ENCODE peak calls at places on chromosomes 4 and X, in four cellular contexts. C, H, Q and O are unnamed samples. For H3K4me1, the result is how much of the 10 kb centered on the place peaks cover.

GRCh38 chrX:125096469-125096868 is 223.2 kb upstream of the TEX13C start:
- DNase-seq in C (no peak), H (no peak), Q (no peak), O (no peak)

GRCh38 chrX:53262918-53263394 is 18.4 kb downstream of the IQSEC2 start:
- DNase-seq in C (peak), H (no peak), Q (no peak), O (no peak)

GRCh38 chr4:121726642-121727268 is 30.0 kb upstream of the ANXA5 start:
- DNase-seq in Q (peak), C (no peak), H (peak), O (peak)

GRCh38 chrX:17403231-17403691 is 28.3 kb downstream of the NHS start:
- DNase-seq in Q (no peak), H (no peak), C (no peak), O (peak)

GRCh38 chr4:70829492-70829891 is 10.2 kb downstream of the GRSF1 start:
- DNase-seq in Q (no peak), H (no peak), C (no peak), O (no peak)

GRCh38 chr4:139142097-139142496 is 34.9 kb downstream of the ELF2 start:
- DNase-seq in H (no peak), C (no peak), Q (no peak), O (no peak)

GRCh38 chr4:94892051-94892450 is 134.3 kb downstream of the BMPR1B start:
- DNase-seq in C (no peak), Q (no peak), H (no peak), O (peak)

GRCh38 chrX:150649096-150649870 is 43.9 kb upstream of the MTMR1 start:
- DNase-seq in H (no peak), C (no peak), Q (no peak), O (no peak)

GRCh38 chr4:55947254-55947882 is 1.4 kb upstream of the CEP135 start:
- DNase-seq in Q (no peak), C (no peak), H (no peak), O (no peak)

GRCh38 chr4:87033902-87034301 is 99.1 kb downstream of the AFF1 start:
- DNase-seq in C (no peak), Q (no peak), H (no peak), O (no peak)
- H3K4me1 ChIP-seq in C (under half), Q (half or more), H (under half), O (under half)

GRCh38 chr4:7817877-7818675 is 121.6 kb downstream of the AFAP1 start:
- DNase-seq in C (no peak), H (no peak), Q (peak), O (no peak)
- H3K4me1 ChIP-seq in C (under half), H (under half), Q (under half), O (under half)

GRCh38 chr4:87077834-87078585 is 142.4 kb downstream of the KLHL8 start:
- DNase-seq in Q (no peak), H (no peak), C (no peak), O (no peak)
- H3K4me1 ChIP-seq in Q (under half), H (under half), C (under half), O (under half)

DNA sequence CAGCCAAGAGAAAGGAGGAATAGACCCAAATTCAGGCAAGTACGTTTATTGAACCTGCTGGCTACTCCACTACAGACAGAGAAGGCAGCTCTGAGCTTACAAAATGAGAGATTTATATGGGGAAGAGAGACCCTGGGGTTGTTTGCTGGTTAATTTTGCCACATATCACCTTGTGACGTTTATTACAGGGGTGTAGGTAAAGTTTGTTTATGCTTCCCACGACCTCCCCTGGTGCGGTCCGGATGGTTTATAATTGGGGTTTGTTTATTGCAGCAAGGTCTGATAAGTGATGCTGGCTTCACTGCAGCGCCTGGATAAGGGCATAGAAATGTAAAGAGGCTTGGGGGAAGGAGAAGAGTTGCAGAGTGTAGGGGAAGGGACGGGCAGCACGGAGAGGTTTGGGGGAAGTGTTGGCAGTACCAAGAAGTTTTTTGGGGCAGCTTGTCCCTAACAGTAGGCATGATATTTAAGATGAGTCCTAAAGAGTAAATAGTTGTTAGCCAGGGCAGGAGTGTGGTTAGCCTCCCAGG is 12.6 kb downstream of the BEX1 start:
- DNase-seq in H (no peak), C (no peak), Q (no peak), O (no peak)
- H3K4me1 ChIP-seq in H (under half), C (under half), Q (under half), O (under half)

DNA sequence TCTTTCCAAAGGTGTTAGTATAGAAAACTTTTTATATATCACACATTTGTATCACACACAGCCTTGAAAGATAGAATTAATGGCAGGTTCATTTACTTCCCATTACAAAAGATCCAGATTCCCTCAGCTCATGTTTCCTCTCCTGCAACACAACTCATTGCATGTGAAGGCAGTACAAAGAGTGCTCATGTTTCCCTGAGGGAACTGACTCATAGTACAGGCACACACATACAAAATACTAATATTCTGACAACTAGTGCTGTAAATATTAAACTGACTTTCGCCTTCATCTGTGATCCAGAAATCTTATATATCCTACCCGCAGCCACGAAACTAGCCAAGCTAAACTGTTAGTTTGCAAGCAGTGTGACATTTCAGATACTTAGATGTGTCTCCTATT is 819.8 kb upstream of the PCDH7 start:
- DNase-seq in Q (no peak), C (no peak), H (no peak), O (peak)
- H3K4me1 ChIP-seq in Q (under half), C (under half), H (under half), O (under half)

GRCh38 chr4:158824425-158825274 is 55.8 kb downstream of the FNIP2 start:
- DNase-seq in Q (peak), C (no peak), H (no peak), O (peak)

GRCh38 chr4:158826882-158827281 is 58.1 kb downstream of the FNIP2 start:
- DNase-seq in C (peak), H (no peak), Q (no peak), O (peak)

GRCh38 chr4:158827475-158828085 is 58.8 kb downstream of the FNIP2 start:
- DNase-seq in C (no peak), Q (peak), H (no peak), O (no peak)

GRCh38 chr4:158826057-158826456 is 57.2 kb downstream of the FNIP2 start:
- DNase-seq in Q (peak), H (no peak), C (no peak), O (no peak)

DNA sequence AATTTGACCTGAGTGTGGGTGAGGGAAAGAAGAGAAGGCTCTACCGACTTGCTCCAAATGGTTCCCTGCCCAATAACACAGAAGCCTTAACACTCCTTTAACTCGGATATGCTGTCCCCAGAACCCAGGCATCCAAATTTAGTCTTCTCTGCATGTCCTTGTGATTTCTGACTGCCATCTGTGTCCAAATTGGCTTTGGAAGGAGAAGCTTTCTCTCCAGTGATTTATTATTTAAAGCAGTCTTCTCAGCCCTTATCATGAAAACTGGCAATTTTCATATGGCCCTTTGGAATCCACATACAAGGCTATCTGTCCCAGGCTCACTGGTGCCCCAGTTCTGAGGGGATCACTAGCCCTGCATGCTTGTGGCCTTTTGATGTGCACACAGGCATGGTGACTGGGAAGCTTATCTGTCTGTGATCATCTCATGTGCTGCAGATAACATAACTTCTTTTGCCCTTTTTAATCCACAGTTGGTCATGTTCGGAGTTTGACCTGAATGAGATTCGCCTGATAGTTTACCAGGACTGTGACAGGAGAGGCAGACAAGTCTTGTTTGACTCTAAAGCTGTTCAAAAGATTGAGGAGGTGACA is 56.7 kb downstream of the FNIP2 start:
- DNase-seq in Q (no peak), C (no peak), H (no peak), O (no peak)
- H3K4me1 ChIP-seq in Q (half or more), C (under half), H (under half), O (under half)

GRCh38 chr4:108051343-108051742 is 61.7 kb downstream of the HADH start:
- DNase-seq in C (no peak), H (no peak), Q (no peak), O (no peak)
- H3K4me1 ChIP-seq in C (under half), H (under half), Q (under half), O (under half)

DNA sequence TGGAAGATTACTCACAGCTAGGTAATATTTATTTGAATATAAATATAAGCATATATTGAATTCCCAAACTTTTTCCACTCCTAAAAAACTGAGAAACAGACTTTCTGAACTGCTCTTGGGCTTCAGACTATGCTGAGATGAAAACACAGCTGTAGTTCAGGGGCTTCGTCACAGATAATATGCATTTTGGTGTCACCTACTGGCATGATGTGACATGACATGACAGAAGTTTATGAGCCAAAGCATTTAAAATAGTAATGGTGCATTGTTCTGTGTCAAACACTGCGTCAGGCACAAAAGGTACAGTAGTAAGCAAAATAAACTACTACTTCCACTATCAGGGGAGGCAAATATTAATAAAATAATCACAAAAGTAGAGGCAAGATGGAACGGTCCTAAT is 171.3 kb downstream of the BTC start:
- DNase-seq in Q (peak), H (peak), C (no peak), O (no peak)
- H3K4me1 ChIP-seq in Q (under half), H (under half), C (under half), O (under half)

DNA sequence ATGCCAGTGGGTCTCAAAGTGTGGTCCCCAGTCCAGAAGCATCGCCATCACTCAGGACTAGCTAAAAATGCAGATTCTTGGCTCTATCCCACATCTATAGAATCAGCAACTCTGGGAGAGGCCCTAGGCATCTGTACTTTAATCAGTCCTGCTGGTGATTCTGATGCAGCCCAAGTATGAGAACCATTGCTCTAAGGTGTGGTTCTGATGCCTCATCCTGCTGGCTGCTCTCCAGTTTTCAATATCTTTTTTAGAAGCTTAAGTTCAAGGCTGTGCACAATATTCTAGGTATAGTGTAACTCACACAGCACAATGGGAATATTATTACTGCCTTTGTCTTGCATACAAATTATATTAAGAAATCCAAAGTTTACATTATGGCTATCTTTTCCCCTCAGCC is 108.9 kb downstream of the PHEX start:
- DNase-seq in C (no peak), Q (no peak), H (no peak), O (no peak)
- H3K4me1 ChIP-seq in C (under half), Q (under half), H (under half), O (under half)

GRCh38 chrX:119756926-119757635 is 1.3 kb upstream of the SOWAHD start:
- DNase-seq in H (no peak), Q (no peak), C (no peak), O (no peak)
- H3K4me1 ChIP-seq in H (under half), Q (under half), C (under half), O (under half)